ENCODE peak calls at places on chromosome 19, in five cellular contexts. L is DND-41, R is tibial artery, J is HL-60, M is breast epithelium. X is an unnamed sample.

GRCh38 chr19:1478934-1479707 is at the start of gene C19orf25:
- DNase-seq in R (peak; percentile 94), L (peak; percentile 95), J (peak; percentile 96), M (peak; percentile 95), X (peak; percentile 39)

GRCh38 chr19:48537541-48537940 is 14.4 kb upstream of the SULT2B1 start:
- DNase-seq in R (no peak), J (no peak), M (no peak), L (no peak), X (no peak)

GRCh38 chr19:1896508-1896907 is 8.7 kb upstream of the ADAT3 start:
- DNase-seq in M (no peak), L (no peak), J (peak; percentile 33), R (no peak), X (no peak)

GRCh38 chr19:49847731-49848696 is 2.9 kb upstream of the PTOV1 start:
- DNase-seq in M (no peak), J (peak; percentile 54), R (no peak), L (no peak), X (peak; percentile 80)

GRCh38 chr19:30165228-30165813 is 206.9 kb upstream of the ZNF536 start:
- DNase-seq in M (no peak), L (no peak), R (no peak), J (no peak), X (no peak)

GRCh38 chr19:33876192-33876591 is 79.5 kb downstream of the KCTD15 start:
- DNase-seq in M (no peak), J (no peak), L (no peak), R (no peak), X (no peak)

GRCh38 chr19:4547303-4548237 is 7.7 kb upstream of the LRG1 start:
- DNase-seq in M (no peak), L (peak; percentile 34), J (peak; percentile 72), R (no peak), X (no peak)

GRCh38 chr19:13428352-13428751 is 77.9 kb downstream of the CACNA1A start:
- DNase-seq in J (no peak), R (no peak), M (no peak), L (peak; percentile 10), X (no peak)

GRCh38 chr19:50417138-50417849 is 1.4 kb upstream of the SPIB start:
- DNase-seq in R (no peak), L (no peak), M (no peak), J (no peak), X (no peak)

GRCh38 chr19:48501446-48501960 is 10.1 kb downstream of the LMTK3 start:
- DNase-seq in M (no peak), R (no peak), L (peak; percentile 43), J (no peak), X (no peak)

GRCh38 chr19:54179921-54180452 is 7.0 kb upstream of the TMC4 start:
- DNase-seq in J (peak; percentile 58), L (no peak), M (no peak), R (no peak), X (no peak)

GRCh38 chr19:8148410-8149231 is 771 bp downstream of the FBN3 start:
- DNase-seq in L (no peak), M (no peak), R (no peak), J (no peak), X (no peak)
- H3K4me3 ChIP-seq in L (no peak overlapping the region), M (no peak overlapping the region), R (no peak overlapping the region), J (no peak overlapping the region), X (no peak overlapping the region)

DNA sequence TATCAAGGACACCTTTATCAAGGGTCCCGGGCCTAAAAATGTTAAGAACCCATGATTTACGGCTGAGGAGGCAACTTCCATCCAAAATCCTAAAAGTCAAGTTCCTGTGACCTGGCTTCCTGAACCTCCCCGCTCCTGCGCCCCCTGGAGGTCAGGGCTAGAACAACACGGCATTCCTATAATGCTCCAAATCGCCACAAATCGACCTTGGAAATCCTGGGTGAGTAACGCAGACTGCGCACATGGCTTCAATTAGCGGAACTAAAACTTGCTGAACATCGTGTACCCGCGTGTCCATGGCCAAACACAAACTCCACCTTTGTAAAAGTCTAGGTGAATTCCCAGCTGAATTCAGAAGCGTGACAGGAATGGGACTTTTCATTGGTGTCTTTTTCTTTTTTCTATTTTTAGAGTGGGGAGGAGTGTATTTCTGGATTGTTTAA is 4.3 kb upstream of the C5AR1 start:
- DNase-seq in J (peak; percentile 49), L (peak; percentile 58), M (peak; percentile 69), R (peak; percentile 71), X (peak; percentile 76)
- TF ChIP-seq CTCF in J (peak; percentile 93), L (peak; percentile 99), M (peak; percentile 95), R (peak; percentile 81), X (peak; percentile 96)

GRCh38 chr19:10116085-10116865 is 3.4 kb downstream of the EIF3G start:
- DNase-seq in J (no peak), L (no peak), R (no peak), M (no peak), X (no peak)

GRCh38 chr19:10116866-10117616 is 2.7 kb downstream of the EIF3G start:
- DNase-seq in J (no peak), R (no peak), M (no peak), L (no peak), X (no peak)

GRCh38 chr19:10120538-10121198 is 969 bp upstream of the EIF3G start:
- DNase-seq in J (no peak), M (no peak), R (peak; percentile 41), L (no peak), X (peak; percentile 81)

GRCh38 chr19:10122066-10122465 is 2.4 kb upstream of the EIF3G start:
- DNase-seq in L (no peak), J (no peak), R (peak; percentile 60), M (no peak), X (peak; percentile 34)

DNA sequence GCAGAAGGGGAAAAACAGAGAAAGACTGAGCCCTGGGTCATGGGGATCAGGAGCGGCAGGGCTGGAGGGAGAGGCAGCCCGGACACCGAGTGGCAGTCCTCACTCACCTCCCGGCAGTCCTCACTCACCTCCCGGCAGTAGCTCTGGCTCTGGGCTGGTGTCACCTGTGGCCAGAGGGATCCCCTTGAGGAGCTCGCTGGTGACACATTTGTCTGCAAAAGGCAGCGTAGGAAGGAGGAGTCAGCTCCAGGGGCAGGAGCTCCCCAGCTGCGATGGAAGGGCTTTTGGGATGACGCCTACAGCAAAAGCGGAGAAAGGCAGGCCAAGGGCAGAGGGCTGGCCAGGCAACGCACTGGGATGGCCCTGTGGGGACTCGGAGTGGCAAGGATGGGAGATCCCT is 739 bp downstream of the EIF3G start:
- DNase-seq in R (no peak), J (no peak), M (no peak), L (no peak), X (no peak)
- H3K4me3 ChIP-seq in R (peak overlapping the region; percentile 76), J (peak overlapping the region; percentile 85), M (peak overlapping the region; percentile 71), L (peak overlapping the region; percentile 85), X (peak overlapping the region; percentile 83)

GRCh38 chr19:55264531-55264930 is 5.7 kb upstream of the PPP6R1 start:
- DNase-seq in J (no peak), R (no peak), M (no peak), L (no peak), X (no peak)
- TF ChIP-seq CTCF in J (no peak), R (no peak), M (no peak), L (no peak), X (no peak)

GRCh38 chr19:8254286-8255001 is 45.3 kb downstream of the CERS4 start:
- DNase-seq in J (no peak), R (no peak), M (no peak), L (no peak), X (no peak)

GRCh38 chr19:8257052-8257443 is 47.9 kb downstream of the CERS4 start:
- DNase-seq in R (no peak), L (peak; percentile 32), M (no peak), J (no peak), X (no peak)

GRCh38 chr19:8253678-8254077 is 44.5 kb downstream of the CERS4 start:
- DNase-seq in R (no peak), M (no peak), J (no peak), L (no peak), X (no peak)

GRCh38 chr19:8256276-8257051 is 47.3 kb downstream of the CERS4 start:
- DNase-seq in J (no peak), R (no peak), M (no peak), L (no peak), X (no peak)

DNA sequence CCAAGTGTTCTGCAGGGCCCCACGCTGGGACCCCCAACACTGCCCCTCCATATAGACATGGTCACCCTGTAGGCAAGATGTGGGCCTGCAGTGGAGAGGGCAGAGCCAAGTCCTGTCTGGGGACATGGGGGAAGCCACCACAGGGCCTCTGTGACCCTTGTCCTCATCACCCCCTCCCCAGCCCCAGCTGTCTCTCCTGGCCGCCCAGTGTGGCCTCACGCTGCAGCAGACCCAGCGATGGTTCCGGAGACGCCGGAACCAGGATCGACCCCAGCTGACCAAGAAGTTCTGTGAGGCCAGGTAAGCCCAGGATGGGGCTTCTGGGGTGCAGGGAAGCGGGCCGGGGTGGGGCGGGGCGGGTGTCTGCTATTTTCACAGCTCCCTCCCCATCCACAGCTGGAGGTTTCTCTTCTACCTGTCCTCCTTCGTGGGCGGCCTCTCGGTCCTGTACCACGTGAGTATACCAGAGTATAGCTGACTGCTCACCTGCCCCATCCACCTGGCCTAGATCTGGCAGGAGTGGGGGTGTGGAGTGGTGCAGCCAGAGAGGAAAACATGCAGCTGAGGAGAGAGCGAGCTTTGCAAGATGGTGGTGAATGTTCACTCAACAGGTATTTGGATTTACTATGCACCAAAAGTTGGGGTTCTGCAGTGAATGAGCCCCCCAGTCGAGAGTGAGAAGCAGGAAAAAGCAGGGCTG is 46.4 kb downstream of the CERS4 start:
- DNase-seq in M (no peak), R (no peak), J (no peak), L (no peak), X (no peak)
- H3K4me3 ChIP-seq in M (no peak overlapping the region), R (no peak overlapping the region), J (no peak overlapping the region), L (no peak overlapping the region), X (no peak overlapping the region)

DNA sequence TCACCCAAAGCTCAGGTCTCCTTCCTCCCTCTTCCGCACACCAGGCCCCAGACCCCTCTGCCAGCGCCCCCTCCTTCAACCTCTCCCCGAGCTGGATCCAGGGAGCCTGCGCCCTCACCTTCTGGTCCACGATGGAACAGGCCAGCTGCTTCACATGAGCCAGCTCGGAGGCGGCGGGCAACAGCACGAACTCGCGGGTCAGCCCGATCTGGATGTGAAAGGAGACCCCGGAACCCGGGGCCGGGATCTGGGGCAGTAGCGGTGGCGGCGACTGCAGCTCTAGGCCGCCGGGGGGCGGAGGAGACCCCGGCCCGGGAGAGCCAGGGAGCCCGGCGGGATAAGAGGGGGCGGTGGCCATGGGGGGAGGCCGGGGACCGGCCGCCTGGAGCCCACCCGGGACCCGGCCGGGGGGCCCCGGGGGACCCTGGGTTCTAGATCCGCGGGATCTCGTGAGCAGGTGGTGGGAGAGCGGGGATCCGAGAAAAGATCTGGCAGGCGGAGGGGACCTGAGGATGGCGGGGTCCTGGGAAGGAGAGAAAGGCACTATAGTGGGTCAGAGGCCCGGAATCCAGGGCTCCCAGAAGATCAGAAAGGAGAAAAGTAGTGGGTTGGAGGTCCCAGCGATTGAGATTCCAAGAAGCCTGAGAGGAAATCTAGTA is 772 bp downstream of the PRKD2 start:
- DNase-seq in L (peak; percentile 38), J (no peak), R (peak; percentile 47), M (no peak), X (no peak)
- TF ChIP-seq CTCF in L (peak; percentile 37), J (no peak), R (no peak), M (no peak), X (no peak)

DNA sequence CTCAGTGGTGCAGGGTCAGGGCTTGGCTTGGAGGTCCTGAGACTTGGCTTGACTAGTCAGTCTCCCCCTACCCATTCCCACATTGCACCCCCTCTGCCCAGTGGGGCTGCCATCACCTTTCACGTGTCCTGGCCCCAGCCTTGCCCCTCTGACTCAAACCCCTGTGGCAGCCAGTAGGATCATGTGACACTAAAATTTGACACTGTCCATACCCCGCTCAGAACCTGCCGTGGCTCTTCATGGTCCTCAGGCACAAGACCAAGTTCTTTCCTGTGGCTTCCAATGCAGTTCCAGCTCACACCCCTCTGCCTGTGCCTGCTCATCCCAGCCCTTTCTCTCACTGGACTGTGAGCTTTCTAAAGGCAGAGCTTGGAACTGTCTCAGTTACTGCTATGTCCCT is 2.2 kb downstream of the PSMD8 start:
- DNase-seq in J (no peak), R (no peak), M (no peak), L (no peak), X (no peak)
- H3K4me3 ChIP-seq in J (no peak overlapping the region), R (no peak overlapping the region), M (no peak overlapping the region), L (peak overlapping the region; percentile 91), X (no peak overlapping the region)

GRCh38 chr19:45769821-45770191 is 754 bp upstream of the SIX5 start:
- DNase-seq in R (peak; percentile 54), L (no peak), J (peak; percentile 45), M (no peak), X (no peak)
- TF ChIP-seq CTCF in R (no peak), L (no peak), J (no peak), M (no peak), X (no peak)

X was measured in AG09309.